ENCODE peak calls at places on chromosomes 4 and X, in nine cellular contexts. G is A549, U is suprapubic skin, I is ovary, L is NB4, D is transverse colon, Q is GM12892, M is prostate gland, Y is GM12878. E is an unnamed sample.

GRCh38 chr4:137997496-137997895 is 244.7 kb downstream of the SLC7A11 start:
- DNase-seq in U (no peak), Q (no peak), L (no peak), D (no peak), I (no peak), G (no peak), M (no peak), Y (no peak), E (no peak)

GRCh38 chr4:1269209-1269608 is 20.3 kb upstream of the CTBP1 start:
- DNase-seq in G (no peak), L (no peak), I (no peak), U (no peak), Q (no peak), Y (no peak), M (no peak), D (no peak), E (no peak)

GRCh38 chr4:112514449-112515277 is 1.3 kb downstream of the NEUROG2 start:
- DNase-seq in I (no peak), Q (no peak), D (no peak), U (no peak), Y (no peak), G (peak), M (no peak), L (no peak), E (no peak)

GRCh38 chr4:4574052-4574451 is 32.2 kb upstream of the STX18 start:
- DNase-seq in M (no peak), G (no peak), Q (no peak), U (no peak), Y (no peak), D (peak), I (no peak), L (no peak), E (no peak)

GRCh38 chrX:63686878-63687714 is 97.9 kb downstream of the ARHGEF9 start:
- DNase-seq in G (peak), Q (peak), M (no peak), Y (peak), U (no peak), D (no peak), I (no peak), L (peak), E (peak)

GRCh38 chrX:53072418-53073114 is 9.6 kb upstream of the TSPYL2 start:
- DNase-seq in Y (no peak), U (peak), G (no peak), D (no peak), L (no peak), Q (no peak), I (peak), M (no peak), E (no peak)

GRCh38 chrX:2710496-2710895 is 19.4 kb downstream of the CD99 start:
- DNase-seq in G (peak), Y (no peak), U (no peak), I (no peak), L (no peak), Q (no peak), M (no peak), D (no peak), E (no peak)

GRCh38 chr4:39062094-39062493 is at the start of gene KLHL5:
- DNase-seq in U (no peak), L (no peak), M (no peak), D (no peak), Y (no peak), G (no peak), I (no peak), Q (no peak), E (no peak)

GRCh38 chrX:1327651-1328304 is 8.8 kb upstream of the IL3RA start:
- DNase-seq in Y (peak), M (no peak), U (no peak), G (no peak), I (no peak), D (no peak), Q (peak), L (no peak), E (no peak)

GRCh38 chr4:76640252-76640925 is 205.4 kb downstream of the SHROOM3 start:
- DNase-seq in L (no peak), M (no peak), Y (no peak), I (no peak), G (no peak), U (no peak), Q (no peak), D (no peak), E (no peak)

GRCh38 chr4:93981594-93981993 is 153.0 kb downstream of the ATOH1 start:
- DNase-seq in I (no peak), Q (no peak), L (no peak), G (no peak), D (no peak), U (no peak), Y (no peak), M (no peak), E (no peak)

GRCh38 chr4:40348000-40348399 is 12.9 kb downstream of the CHRNA9 start:
- DNase-seq in Q (no peak), D (no peak), L (no peak), U (no peak), I (no peak), M (no peak), G (no peak), Y (no peak), E (no peak)

GRCh38 chrX:32137525-32137924 is 1065.7 kb upstream of the FTHL17 start:
- DNase-seq in D (no peak), L (peak), Y (no peak), G (no peak), I (no peak), M (no peak), U (no peak), Q (no peak), E (no peak)

GRCh38 chr4:165383757-165384156 is 4.9 kb downstream of the CPE start:
- DNase-seq in D (no peak), U (no peak), L (no peak), M (peak), G (no peak), I (no peak), Q (no peak), Y (no peak), E (no peak)

GRCh38 chrX:76428243-76429130 is 977 bp downstream of the MAGEE1 start:
- DNase-seq in L (no peak), I (peak), D (peak), Y (no peak), G (no peak), U (peak), Q (no peak), M (peak), E (no peak)

GRCh38 chr4:110088670-110089069 is 109.7 kb downstream of the ELOVL6 start:
- DNase-seq in G (peak), I (no peak), Q (no peak), L (no peak), Y (peak), M (no peak), U (no peak), D (no peak), E (no peak)

GRCh38 chr4:27176400-27176799 is 315.8 kb downstream of the STIM2 start:
- DNase-seq in L (peak), M (no peak), Q (no peak), G (peak), I (no peak), U (no peak), Y (no peak), D (peak), E (no peak)

GRCh38 chrX:114344756-114345155 is 239.1 kb upstream of the HTR2C start:
- DNase-seq in M (no peak), U (no peak), G (peak), L (peak), Q (no peak), D (no peak), I (no peak), Y (no peak), E (no peak)

GRCh38 chr4:83876047-83876446 is 340.1 kb downstream of the GPAT3 start:
- DNase-seq in Y (no peak), D (no peak), Q (no peak), G (no peak), M (no peak), I (no peak), L (no peak), U (no peak), E (no peak)

GRCh38 chr4:80134936-80135701 is 62.1 kb upstream of the ANTXR2 start:
- DNase-seq in I (no peak), Y (no peak), U (no peak), M (no peak), D (no peak), G (no peak), Q (no peak), L (peak), E (no peak)

GRCh38 chrX:16643160-16643559 is 6.8 kb upstream of the S100G start:
- DNase-seq in M (no peak), D (no peak), L (no peak), Q (no peak), G (no peak), I (no peak), Y (no peak), U (no peak), E (no peak)

GRCh38 chr4:115973768-115974167 is 860.3 kb upstream of the NDST4 start:
- DNase-seq in D (no peak), U (no peak), L (no peak), I (no peak), Y (no peak), M (no peak), G (no peak), Q (no peak), E (no peak)

GRCh38 chr4:98568896-98569663 is 89.3 kb downstream of the TSPAN5 start:
- DNase-seq in Q (no peak), M (no peak), Y (no peak), D (no peak), G (no peak), I (no peak), U (no peak), L (no peak), E (no peak)

GRCh38 chr4:82562553-82562854 is 716 bp upstream of the TMEM150C start:
- DNase-seq in G (no peak), L (no peak), I (no peak), D (no peak), U (no peak), Q (no peak), M (no peak), Y (no peak), E (no peak)

DNA sequence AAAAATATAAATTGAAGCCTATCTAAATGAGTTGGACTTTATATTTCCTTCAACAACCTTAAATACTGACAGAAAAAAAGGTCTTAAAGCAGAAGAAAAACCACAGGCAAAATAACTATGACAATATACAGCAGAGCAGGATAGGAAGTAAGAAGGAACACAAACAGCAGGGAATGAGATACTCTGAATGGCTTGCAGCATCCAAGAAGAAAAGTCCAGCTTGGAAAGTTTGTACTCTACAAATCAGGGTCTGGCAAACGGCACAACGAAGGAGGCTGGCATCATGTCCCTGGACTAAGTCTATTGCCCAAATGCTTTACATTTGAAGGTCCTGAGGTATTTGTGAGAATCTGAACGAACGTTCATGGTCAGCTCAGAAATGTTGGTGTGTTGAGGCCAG is 663.0 kb upstream of the INTU start:
- DNase-seq in Q (no peak), Y (no peak), M (no peak), L (no peak), I (no peak), D (no peak), G (no peak), U (no peak), E (no peak)
- TF ChIP-seq POLR2A in Q (no peak), Y (no peak), M (no peak), L (no peak), I (no peak), D (no peak), G (no peak), U (no peak), E (no peak)

GRCh38 chr4:17639136-17639535 is 24.7 kb downstream of the MED28 start:
- DNase-seq in Q (no peak), D (no peak), U (no peak), G (no peak), M (no peak), I (no peak), L (no peak), Y (no peak), E (no peak)

GRCh38 chr4:17633600-17633999 is 19.2 kb downstream of the MED28 start:
- DNase-seq in G (no peak), I (no peak), M (no peak), Y (no peak), D (no peak), L (no peak), Q (no peak), U (no peak), E (no peak)

GRCh38 chr4:17635056-17635455 is 20.6 kb downstream of the MED28 start:
- DNase-seq in L (no peak), Q (no peak), U (no peak), I (no peak), D (no peak), G (no peak), M (no peak), Y (no peak), E (no peak)

GRCh38 chr4:17636341-17636695 is 21.9 kb downstream of the MED28 start:
- DNase-seq in I (no peak), D (no peak), Q (no peak), U (no peak), Y (no peak), G (no peak), L (no peak), M (no peak), E (no peak)

DNA sequence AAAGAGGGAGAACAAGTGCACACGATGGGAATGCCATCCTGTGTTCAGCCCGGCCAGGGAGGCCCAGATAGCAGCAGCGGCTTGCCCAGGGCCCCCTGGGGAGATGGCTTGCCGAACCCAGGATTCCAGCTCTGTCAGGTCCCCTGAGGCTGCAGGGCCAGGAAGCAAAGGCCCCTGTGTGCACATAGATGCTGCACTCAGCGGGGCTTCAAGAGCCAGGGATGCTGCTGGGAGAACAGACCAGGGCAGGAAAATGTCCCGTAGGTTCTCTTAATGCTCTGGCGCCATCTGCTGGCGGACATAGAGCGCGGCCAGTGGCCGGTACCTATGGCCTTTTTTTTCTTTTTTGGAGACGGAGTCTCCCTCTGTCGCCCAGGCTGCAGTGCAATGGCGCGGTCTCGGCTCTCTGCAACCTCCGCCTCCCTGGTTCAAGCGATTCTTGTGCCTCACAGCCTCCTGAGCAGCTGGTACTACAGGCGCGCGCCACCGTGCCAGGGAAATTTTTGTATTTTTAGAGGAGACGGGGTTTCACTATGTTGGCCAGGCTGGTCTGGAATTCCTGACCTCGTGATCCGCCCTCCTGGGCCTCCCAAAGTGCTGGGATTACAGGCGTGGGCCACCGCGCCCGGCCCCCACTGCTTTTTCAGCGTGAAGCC is 22.4 kb downstream of the MED28 start:
- DNase-seq in Q (peak), D (peak), I (peak), U (peak), M (peak), G (peak), Y (no peak), L (peak), E (peak)
- TF ChIP-seq POLR2A in Q (no peak), D (no peak), I (no peak), U (no peak), M (no peak), G (no peak), Y (peak), L (no peak), E (no peak)

GRCh38 chr4:3043272-3044020 is 30.9 kb downstream of the HTT-AS start:
- DNase-seq in Y (no peak), L (no peak), U (no peak), D (no peak), I (no peak), Q (no peak), G (no peak), M (no peak), E (no peak)

GRCh38 chr4:3042226-3042625 is 32.1 kb downstream of the HTT-AS start:
- DNase-seq in L (no peak), M (no peak), G (no peak), U (no peak), D (no peak), I (no peak), Y (no peak), Q (no peak), E (no peak)

GRCh38 chr4:3039706-3040366 is 34.5 kb downstream of the HTT-AS start:
- DNase-seq in Y (no peak), L (no peak), I (no peak), Q (no peak), D (no peak), G (no peak), U (no peak), M (no peak), E (no peak)

GRCh38 chr4:3040447-3041191 is 33.7 kb downstream of the HTT-AS start:
- DNase-seq in G (no peak), L (no peak), U (peak), I (no peak), Y (no peak), D (no peak), M (no peak), Q (peak), E (no peak)

GRCh38 chr4:3041192-3042142 is 32.9 kb downstream of the HTT-AS start:
- DNase-seq in I (peak), Q (peak), L (peak), Y (no peak), D (peak), U (no peak), M (peak), G (no peak), E (no peak)
- TF ChIP-seq POLR2A in I (no peak), Q (peak), L (no peak), Y (peak), D (peak), U (no peak), M (no peak), G (no peak), E (no peak)

GRCh38 chrX:20266810-20267598 is at the start of gene RPS6KA3:
- DNase-seq in U (peak), G (peak), I (peak), M (peak), Y (peak), D (peak), L (peak), Q (peak), E (no peak)

GRCh38 chrX:20265726-20266681 is 705 bp downstream of the RPS6KA3 start:
- DNase-seq in Q (peak), D (peak), M (peak), G (peak), L (peak), I (peak), U (peak), Y (no peak), E (no peak)

GRCh38 chrX:20267599-20267923 is 852 bp upstream of the RPS6KA3 start:
- DNase-seq in D (no peak), I (no peak), L (no peak), Y (no peak), Q (no peak), G (no peak), M (no peak), U (no peak), E (no peak)

GRCh38 chrX:20263474-20263873 is 3.2 kb downstream of the RPS6KA3 start:
- DNase-seq in I (no peak), U (no peak), Y (no peak), Q (no peak), G (peak), D (no peak), M (no peak), L (peak), E (no peak)

DNA sequence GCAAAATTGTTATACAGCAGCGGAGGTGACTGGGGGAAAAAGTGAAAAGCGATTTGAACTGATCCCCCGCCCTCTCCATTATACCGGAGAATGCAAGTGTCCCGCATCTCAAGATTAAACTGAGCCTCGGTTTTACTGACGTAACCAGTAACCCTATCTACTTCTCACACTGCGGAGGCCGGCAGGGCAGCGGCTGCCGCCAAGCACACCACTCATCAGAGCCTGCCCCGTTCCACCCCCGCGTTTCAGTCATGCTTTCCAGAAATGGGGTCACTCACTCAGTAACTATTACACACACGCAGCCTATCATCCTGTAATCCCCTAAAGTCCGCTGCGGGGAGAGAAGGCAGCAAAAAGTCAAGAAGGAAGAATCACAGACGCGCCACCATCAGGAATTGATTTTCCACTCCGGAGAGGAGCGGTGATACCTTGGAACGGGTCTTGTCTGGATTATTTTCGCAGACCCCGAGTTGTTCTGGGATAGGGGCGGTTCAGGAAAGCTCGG is 1.4 kb downstream of the RPS6KA3 start:
- DNase-seq in Y (no peak), U (peak), M (peak), G (peak), I (peak), L (peak), D (peak), Q (peak), E (no peak)
- TF ChIP-seq POLR2A in Y (peak), U (peak), M (peak), G (no peak), I (peak), L (no peak), D (peak), Q (peak), E (no peak)

DNA sequence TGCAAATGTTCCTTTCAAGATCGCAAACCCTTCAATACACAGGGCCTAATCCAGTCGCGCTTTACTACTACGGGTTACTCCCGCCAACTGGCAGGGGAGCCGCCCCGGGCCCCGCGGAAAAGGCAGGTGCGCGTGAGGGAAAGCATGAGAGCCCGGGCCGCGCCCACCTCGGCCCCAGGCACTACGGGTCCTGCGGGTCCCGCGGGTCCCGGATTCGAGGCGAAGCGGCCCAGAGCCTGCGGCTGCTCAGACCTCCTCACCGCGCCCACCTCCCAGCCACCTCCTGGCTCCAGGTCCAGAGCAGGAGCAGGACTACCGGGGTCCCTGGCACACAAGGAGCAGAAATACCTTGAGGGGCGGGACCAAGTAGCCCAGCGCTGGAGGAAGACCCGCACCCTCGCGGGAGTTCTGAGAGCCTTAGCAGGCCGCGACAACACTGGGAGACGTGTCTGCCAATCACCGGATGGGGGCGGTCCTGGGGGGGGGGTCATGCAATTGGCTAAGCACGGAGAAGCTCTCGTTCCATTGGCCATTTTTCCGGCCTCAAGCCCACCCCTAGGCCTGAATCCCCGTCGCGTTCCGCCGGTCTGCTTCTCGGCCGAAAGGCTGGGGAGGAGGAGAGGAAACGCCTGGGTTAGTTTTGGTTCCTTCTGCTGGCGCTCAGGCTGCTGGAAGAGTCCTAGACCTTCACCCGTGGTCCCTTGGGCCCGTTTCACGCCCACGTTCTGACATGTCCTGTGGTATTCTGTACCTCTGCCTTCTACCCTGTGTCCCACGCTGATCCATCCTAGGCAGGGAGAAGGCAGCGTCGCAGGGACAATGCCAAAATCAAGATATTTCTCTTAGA is 29.0 kb downstream of the ERVMER34-1 start:
- DNase-seq in M (peak), L (peak), Y (peak), D (peak), G (peak), U (peak), Q (peak), I (peak), E (peak)
- TF ChIP-seq POLR2A in M (peak), L (peak), Y (peak), D (peak), G (peak), U (peak), Q (peak), I (peak), E (peak)

E was measured in H54.